ENCODE peak calls at places on chromosomes 6 and 20, in seven cellular contexts. K, Y, W, P, L, X and S are unnamed samples. For H3K4me1, the result is how much of the 10 kb centered on the place peaks cover.

GRCh38 chr6:160051390-160051789 is 70.2 kb upstream of the SLC22A1 start:
- DNase-seq in Y (no peak), L (no peak), W (no peak), K (no peak), P (no peak), X (no peak), S (no peak)

GRCh38 chr6:52544325-52545022 is 32.4 kb downstream of the TRAM2 start:
- DNase-seq in Y (no peak), K (no peak), X (no peak), L (no peak), P (no peak), W (no peak), S (no peak)

GRCh38 chr6:42782689-42783176 is 881 bp downstream of the BICRAL start:
- DNase-seq in W (peak), P (peak), K (peak), X (peak), L (peak), Y (peak), S (peak)

GRCh38 chr6:104606361-104606760 is 253.4 kb downstream of the HACE1 start:
- DNase-seq in L (no peak), P (no peak), Y (no peak), W (no peak), K (no peak), X (no peak), S (no peak)

GRCh38 chr6:39153766-39154397 is 38.9 kb upstream of the SAYSD1 start:
- DNase-seq in P (no peak), L (no peak), X (no peak), K (no peak), W (no peak), Y (no peak), S (no peak)

GRCh38 chr20:17895641-17896246 is 72.8 kb downstream of the SNX5 start:
- DNase-seq in L (no peak), P (peak), W (peak), K (peak), X (no peak), Y (peak), S (no peak)

GRCh38 chr6:15569035-15569995 is 93.5 kb downstream of the DTNBP1 start:
- DNase-seq in K (no peak), L (no peak), X (no peak), W (no peak), P (no peak), Y (no peak), S (no peak)

GRCh38 chr6:90403489-90404381 is 107.1 kb upstream of the BACH2 start:
- DNase-seq in L (no peak), W (peak), P (peak), X (no peak), Y (no peak), K (no peak), S (no peak)

GRCh38 chr6:53794073-53794719 is 609 bp upstream of the LRRC1 start:
- DNase-seq in Y (peak), W (peak), L (peak), P (peak), X (peak), K (peak), S (peak)

GRCh38 chr6:139308936-139309603 is 17.3 kb upstream of the TXLNB start:
- DNase-seq in X (no peak), K (peak), P (peak), Y (peak), L (no peak), W (no peak), S (no peak)

GRCh38 chr6:56144538-56145324 is 102.6 kb downstream of the COL21A1 start:
- DNase-seq in X (peak), P (no peak), Y (no peak), K (no peak), W (no peak), L (no peak), S (no peak)

GRCh38 chr6:73699656-73700055 is 3.7 kb downstream of the CD109 start:
- DNase-seq in W (no peak), K (no peak), X (no peak), L (no peak), P (no peak), Y (no peak), S (no peak)

GRCh38 chr6:21144928-21145327 is 448.6 kb upstream of the SOX4 start:
- DNase-seq in K (no peak), W (no peak), P (no peak), L (no peak), X (no peak), Y (no peak), S (no peak)

GRCh38 chr6:17998003-17998402 is 10.6 kb upstream of the KIF13A start:
- DNase-seq in P (no peak), K (no peak), L (no peak), Y (no peak), X (no peak), W (no peak), S (no peak)

GRCh38 chr20:25325073-25325472 is 65.6 kb downstream of the ABHD12 start:
- DNase-seq in K (no peak), P (no peak), Y (no peak), X (no peak), W (no peak), L (no peak), S (no peak)

GRCh38 chr6:106134906-106135634 is 48.9 kb downstream of the PRDM1 start:
- DNase-seq in P (no peak), L (no peak), K (no peak), Y (peak), W (no peak), X (peak), S (no peak)

GRCh38 chr6:135811172-135811571 is 40.3 kb upstream of the PDE7B start:
- DNase-seq in X (no peak), P (no peak), Y (no peak), L (no peak), W (no peak), K (no peak), S (no peak)

GRCh38 chr20:59802471-59803221 is 130.8 kb downstream of the SYCP2 start:
- DNase-seq in W (no peak), P (no peak), L (no peak), Y (no peak), X (no peak), K (peak), S (no peak)

GRCh38 chr6:41199427-41200246 is 1.3 kb downstream of the TREML2 start:
- DNase-seq in L (peak), K (no peak), Y (no peak), X (no peak), P (no peak), W (no peak), S (peak)

GRCh38 chr20:49148601-49149000 is 39.5 kb downstream of the STAU1 start:
- DNase-seq in Y (no peak), W (no peak), X (no peak), K (no peak), P (no peak), L (no peak), S (no peak)

GRCh38 chr6:162245831-162246230 is 481.7 kb downstream of the PRKN start:
- DNase-seq in Y (no peak), P (no peak), K (no peak), W (no peak), L (no peak), X (no peak), S (no peak)

GRCh38 chr6:130971504-130971903 is 91.5 kb downstream of the EPB41L2 start:
- DNase-seq in W (no peak), K (no peak), X (no peak), Y (no peak), P (no peak), L (no peak), S (no peak)

GRCh38 chr6:102736941-102737368 is 1343.4 kb downstream of the GRIK2 start:
- DNase-seq in L (no peak), K (no peak), W (no peak), X (no peak), Y (no peak), P (no peak), S (no peak)

GRCh38 chr6:91045152-91045551 is 458.3 kb upstream of the MAP3K7 start:
- DNase-seq in X (no peak), Y (no peak), P (peak), W (no peak), L (no peak), K (peak), S (no peak)

GRCh38 chr20:63106108-63106764 is 99.5 kb upstream of the BHLHE23 start:
- DNase-seq in W (peak), L (no peak), K (peak), X (no peak), P (no peak), Y (no peak), S (no peak)

GRCh38 chr6:113584767-113585166 is 272.4 kb upstream of the MARCKS start:
- DNase-seq in Y (no peak), P (no peak), X (no peak), L (no peak), K (no peak), W (no peak), S (no peak)

GRCh38 chr20:36275011-36275410 is 31.1 kb upstream of the DLGAP4 start:
- DNase-seq in Y (no peak), X (no peak), K (no peak), L (no peak), W (no peak), P (no peak), S (no peak)

GRCh38 chr6:3509326-3509725 is 52.5 kb upstream of the SLC22A23 start:
- DNase-seq in W (no peak), Y (no peak), L (no peak), P (no peak), X (no peak), K (no peak), S (no peak)

GRCh38 chr6:15316754-15317153 is 70.9 kb downstream of the JARID2 start:
- DNase-seq in W (no peak), K (no peak), X (no peak), L (no peak), Y (no peak), P (no peak), S (no peak)

GRCh38 chr6:1399085-1399780 is 9.9 kb downstream of the FOXF2 start:
- DNase-seq in W (no peak), P (no peak), L (no peak), X (no peak), Y (no peak), K (no peak), S (no peak)

GRCh38 chr6:41625442-41625841 is 12.8 kb upstream of the MDFI start:
- DNase-seq in X (no peak), W (no peak), L (no peak), Y (no peak), P (no peak), K (peak), S (no peak)

GRCh38 chr6:15368186-15368585 is 122.3 kb downstream of the JARID2 start:
- DNase-seq in W (no peak), P (no peak), K (no peak), L (no peak), Y (no peak), X (no peak), S (no peak)

GRCh38 chr6:81816387-81816786 is 63.9 kb upstream of the TENT5A start:
- DNase-seq in Y (no peak), K (no peak), W (no peak), L (no peak), P (no peak), X (no peak), S (no peak)

GRCh38 chr20:36035720-36036119 is 67.3 kb downstream of the CNBD2 start:
- DNase-seq in Y (no peak), P (no peak), L (no peak), X (no peak), K (no peak), W (no peak), S (no peak)

DNA sequence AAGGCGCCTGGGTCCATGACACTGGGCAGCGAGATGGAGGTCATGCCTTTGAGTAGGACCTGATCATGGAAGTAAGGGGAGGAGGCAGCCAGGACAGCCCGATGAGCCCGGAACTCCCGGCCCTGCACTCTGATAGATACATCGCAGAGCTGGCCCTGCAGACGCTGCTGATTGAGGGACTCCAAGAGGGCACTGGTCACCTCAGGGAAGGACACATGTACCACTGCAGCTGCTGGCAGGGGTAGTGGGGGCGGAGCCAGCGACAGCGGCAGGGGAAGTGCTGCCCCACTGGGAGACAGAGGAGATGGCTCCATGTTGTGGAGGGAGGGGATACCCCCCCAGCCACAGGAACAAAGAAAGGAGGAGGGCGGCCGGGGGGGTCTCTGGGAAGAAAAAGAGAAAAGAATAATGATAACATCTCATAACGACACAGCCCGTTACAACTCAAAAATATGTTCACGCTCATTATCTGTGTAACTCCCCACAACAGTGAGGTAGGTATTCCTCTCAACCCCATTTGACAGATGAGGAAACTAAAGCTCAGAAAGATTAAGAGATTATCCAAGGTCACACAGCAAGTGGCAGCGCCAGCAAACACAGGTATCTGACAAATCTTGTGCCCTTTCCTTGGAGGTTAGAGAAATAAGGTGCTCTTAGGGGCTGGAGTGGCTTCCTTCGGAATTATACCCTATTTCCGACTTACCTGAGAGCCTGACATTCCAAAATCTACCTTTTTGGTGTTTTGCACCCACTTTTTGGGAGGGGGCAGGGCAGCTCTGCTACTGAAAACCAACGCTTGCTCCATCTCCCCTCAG is 734 bp downstream of the ZBTB22 start:
- DNase-seq in W (peak), L (no peak), X (no peak), P (peak), K (no peak), Y (no peak), S (no peak)
- H3K4me1 ChIP-seq in W (under half), L (half or more), X (under half), P (under half), K (half or more), Y (under half), S (under half)

GRCh38 chr6:152981219-152981618 is 1.6 kb downstream of the FBXO5 start:
- DNase-seq in W (no peak), P (no peak), Y (no peak), L (no peak), K (no peak), X (no peak), S (no peak)
- H3K4me1 ChIP-seq in W (under half), P (under half), Y (under half), L (half or more), K (under half), X (half or more), S (under half)

DNA sequence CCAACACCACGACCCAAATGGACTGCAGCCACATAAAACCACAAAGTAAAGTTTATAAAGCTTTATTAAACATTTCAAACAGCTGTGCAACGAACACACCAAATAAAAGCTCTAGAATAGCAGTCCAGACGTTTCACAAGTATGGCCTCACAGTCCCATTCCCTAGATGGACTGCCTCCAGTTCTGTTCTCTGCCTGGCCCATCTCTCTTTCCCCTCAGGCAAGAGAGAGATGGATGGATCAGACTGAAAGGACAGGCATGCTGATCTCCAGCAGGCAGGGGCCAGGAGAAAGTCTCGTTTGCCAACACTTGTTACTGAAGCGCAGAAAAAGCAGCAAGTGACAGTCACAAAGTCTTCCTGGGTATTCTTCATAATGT is 3.7 kb upstream of the NNAT start:
- DNase-seq in P (no peak), Y (no peak), X (no peak), W (no peak), K (no peak), L (no peak), S (no peak)
- H3K4me1 ChIP-seq in P (under half), Y (under half), X (under half), W (under half), K (half or more), L (under half), S (under half)

GRCh38 chr20:57416296-57417022 is 25.3 kb downstream of the RBM38 start:
- DNase-seq in P (no peak), X (no peak), Y (no peak), K (no peak), L (no peak), W (peak), S (no peak)
- H3K4me1 ChIP-seq in P (under half), X (under half), Y (under half), K (under half), L (under half), W (under half), S (under half)

DNA sequence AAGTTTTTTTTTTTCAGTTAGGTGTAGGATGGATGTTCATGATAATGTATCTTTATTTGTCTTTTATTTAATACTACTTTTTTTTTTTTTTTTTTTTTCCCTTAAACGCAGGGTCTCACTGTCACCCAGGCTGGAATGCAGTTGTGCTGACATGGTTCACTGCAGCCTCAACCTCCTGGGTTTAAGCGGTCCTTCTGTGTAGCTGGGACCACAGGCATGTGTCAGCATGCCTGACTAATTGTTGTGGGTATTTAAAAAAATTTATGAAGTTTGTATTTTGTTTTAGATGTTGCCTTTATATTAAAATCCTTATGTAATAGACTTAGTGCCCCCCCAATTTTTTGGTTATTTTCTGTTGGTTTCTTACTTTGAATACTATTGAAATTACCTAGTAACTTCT is 42.6 kb downstream of the NCOA3 start:
- DNase-seq in P (no peak), K (no peak), X (no peak), Y (no peak), W (no peak), L (no peak), S (no peak)
- H3K4me1 ChIP-seq in P (under half), K (half or more), X (half or more), Y (under half), W (under half), L (under half), S (under half)